ENCODE peak calls at places on chromosomes 2 and 18, in four cellular contexts. I is mesendoderm, M is IMR-90, C is H9. L is an unnamed sample.

GRCh38 chr2:1816414-1816911 is 72.1 kb upstream of the PXDN start:
- DNase-seq in I (no peak), M (peak; percentile 56), C (no peak), L (no peak)

GRCh38 chr18:63410792-63411191 is 11.5 kb downstream of the VPS4B start:
- DNase-seq in I (no peak), M (peak; percentile 78), C (no peak), L (no peak)

GRCh38 chr2:162062559-162062958 is 11.5 kb downstream of the DPP4 start:
- DNase-seq in I (peak; percentile 63), M (no peak), C (no peak), L (no peak)

GRCh38 chr2:219309278-219309677 is at the start of gene PTPRN:
- DNase-seq in I (peak; percentile 87), M (peak; percentile 87), C (peak; percentile 92), L (no peak)

GRCh38 chr2:27075219-27075871 is 3.1 kb upstream of the EMILIN1 start:
- DNase-seq in I (no peak), M (peak; percentile 26), C (no peak), L (no peak)

GRCh38 chr2:27737676-27738348 is 33.7 kb upstream of the MRPL33 start:
- DNase-seq in I (no peak), M (peak; percentile 84), C (no peak), L (no peak)

GRCh38 chr2:136185991-136186771 is 68.2 kb upstream of the CXCR4 start:
- DNase-seq in I (no peak), M (no peak), C (no peak), L (no peak)

GRCh38 chr2:43038034-43038719 is 188.2 kb downstream of the ZFP36L2 start:
- DNase-seq in I (no peak), M (peak; percentile 35), C (no peak), L (no peak)

GRCh38 chr18:77088977-77089795 is 43.4 kb downstream of the MBP start:
- DNase-seq in I (peak; percentile 98), M (no peak), C (peak; percentile 98), L (peak; percentile 86)

GRCh38 chr2:7024261-7024660 is 107.0 kb downstream of the RNF144A start:
- DNase-seq in I (no peak), M (no peak), C (no peak), L (no peak)

GRCh38 chr18:61896767-61897166 is 4.0 kb upstream of the RNF152 start:
- DNase-seq in I (peak; percentile 76), M (peak; percentile 20), C (no peak), L (no peak)

GRCh38 chr18:2897015-2897414 is 50.2 kb downstream of the EMILIN2 start:
- DNase-seq in I (no peak), M (no peak), C (no peak), L (no peak)

GRCh38 chr2:96872591-96873349 is 2.9 kb upstream of the SEMA4C start:
- DNase-seq in I (peak; percentile 87), M (peak; percentile 70), C (no peak), L (no peak)

GRCh38 chr2:75042823-75043222 is 84.4 kb downstream of the POLE4 start:
- DNase-seq in I (no peak), M (no peak), C (no peak), L (no peak)

DNA sequence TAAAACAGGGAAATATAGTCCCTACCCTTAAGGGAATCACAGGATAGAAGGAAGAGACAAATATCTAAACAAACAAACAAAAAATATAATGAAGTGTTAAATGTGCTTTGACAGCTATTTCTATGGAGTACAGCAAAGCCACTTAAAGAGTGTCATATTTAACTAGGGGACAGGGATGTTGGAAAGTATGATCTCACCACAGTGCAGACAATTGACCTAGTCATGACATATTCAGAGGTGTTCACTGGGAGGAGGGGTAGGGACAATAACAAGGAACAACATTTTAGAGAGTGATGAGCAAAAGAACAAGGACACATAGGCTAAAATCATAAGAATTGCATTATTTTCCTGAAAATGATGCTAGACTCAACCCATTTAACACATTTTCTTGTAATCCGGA is 107.5 kb downstream of the TMEM163 start:
- DNase-seq in I (no peak), M (no peak), C (no peak), L (no peak)
- H3K56ac ChIP-seq in I (no peak overlapping the region), M (no peak overlapping the region), C (no peak overlapping the region), L (no peak overlapping the region)

DNA sequence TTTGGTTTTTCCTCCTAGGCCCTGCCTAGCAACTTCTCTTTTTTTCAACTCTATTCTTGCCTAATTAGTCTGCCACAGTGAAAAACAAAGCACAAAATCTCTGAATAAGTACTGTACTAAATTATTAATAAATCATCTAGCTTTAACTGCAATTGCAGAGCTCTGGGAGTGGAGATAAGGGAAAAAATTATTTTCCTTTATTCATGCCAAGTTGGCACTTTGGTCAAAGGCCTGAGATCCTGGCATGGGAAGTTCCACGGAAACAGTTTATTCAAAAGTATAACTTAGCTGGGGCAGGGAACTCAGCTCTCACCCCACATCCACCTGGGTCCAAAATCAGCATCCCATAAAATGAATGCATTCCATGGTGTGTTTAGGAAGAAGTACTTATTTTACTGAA is 185.2 kb upstream of the APCDD1 start:
- DNase-seq in I (no peak), M (no peak), C (no peak), L (no peak)
- H3K56ac ChIP-seq in I (no peak overlapping the region), M (no peak overlapping the region), C (no peak overlapping the region), L (no peak overlapping the region)

DNA sequence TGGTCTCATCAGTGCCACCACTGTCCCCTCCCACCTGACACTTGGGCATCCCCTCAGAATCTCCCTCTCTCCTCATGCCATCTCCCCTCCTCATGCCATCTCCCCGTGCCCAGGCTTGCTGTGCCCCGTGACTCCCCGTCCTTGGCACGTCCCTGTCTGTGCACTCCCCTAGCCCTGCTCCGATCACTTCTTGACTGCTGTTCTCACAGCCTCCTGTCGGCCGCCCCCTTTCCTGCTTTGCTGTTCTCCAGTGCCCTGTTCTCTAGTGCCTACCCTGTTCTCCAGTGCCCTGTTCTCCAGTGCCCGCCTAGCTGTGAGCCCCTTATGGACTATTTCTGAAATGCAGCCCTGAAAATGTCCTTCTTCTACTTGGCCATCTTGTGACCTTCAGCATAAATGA is 253.8 kb downstream of the ALPK2 start:
- DNase-seq in I (no peak), M (no peak), C (no peak), L (no peak)
- H3K56ac ChIP-seq in I (no peak overlapping the region), M (no peak overlapping the region), C (no peak overlapping the region), L (no peak overlapping the region)

DNA sequence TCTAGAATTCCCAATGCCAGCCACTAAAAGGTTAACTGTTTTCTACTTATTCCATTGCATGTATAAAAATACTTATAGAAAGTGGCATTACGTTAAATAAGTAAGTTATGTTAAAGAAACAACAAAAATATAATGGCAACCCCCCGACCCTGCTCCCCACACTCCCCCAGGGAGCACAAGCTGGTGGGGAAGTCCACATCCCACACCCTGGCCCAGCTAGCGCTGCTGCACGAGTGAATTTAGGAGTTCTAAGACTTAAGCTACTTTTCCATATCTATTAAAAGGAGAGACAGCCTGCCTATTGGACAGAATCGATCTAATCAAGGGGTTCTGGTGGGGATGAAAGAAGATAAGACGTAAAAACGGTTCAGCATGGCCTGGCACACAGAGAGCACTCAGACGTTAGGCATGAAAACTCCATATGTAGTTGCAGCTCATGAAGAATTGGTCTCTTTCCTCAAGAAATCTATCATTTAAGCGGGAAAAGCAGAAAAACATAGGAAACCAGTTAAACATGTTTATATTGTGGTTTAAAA is 16.6 kb downstream of the HJURP start:
- DNase-seq in I (no peak), M (no peak), C (no peak), L (peak; percentile 7)
- H3K56ac ChIP-seq in I (no peak overlapping the region), M (no peak overlapping the region), C (no peak overlapping the region), L (no peak overlapping the region)

L was measured in H1.